ENCODE peak calls at places on chromosomes 1 and 21, in four cellular contexts. S is SK-N-SH, L is HepG2, C is HCT116. E is an unnamed sample.

GRCh38 chr1:111777301-111777700 is 21.6 kb downstream of the DDX20 start:
- DNase-seq in S (no peak), L (no peak), C (no peak), E (no peak)

GRCh38 chr1:158013840-158014520 is 20.5 kb downstream of the KIRREL1 start:
- DNase-seq in S (no peak), L (no peak), C (no peak), E (no peak)

GRCh38 chr1:1075148-1075935 is 1.2 kb upstream of the RNF223 start:
- DNase-seq in S (peak), L (no peak), C (no peak), E (peak)

GRCh38 chr1:219568728-219569127 is 44.2 kb downstream of the ZC3H11B start:
- DNase-seq in S (no peak), L (no peak), C (no peak), E (no peak)

GRCh38 chr1:104064391-104064790 is 314.7 kb downstream of the AMY1C start:
- DNase-seq in S (no peak), L (no peak), C (no peak), E (no peak)

GRCh38 chr1:57350619-57351018 is 73.2 kb downstream of the DAB1 start:
- DNase-seq in S (no peak), L (no peak), C (no peak), E (no peak)

GRCh38 chr1:82483146-82483545 is 682.4 kb downstream of the ADGRL2 start:
- DNase-seq in S (no peak), L (no peak), C (no peak), E (no peak)

GRCh38 chr1:168110896-168111545 is 25.7 kb downstream of the GPR161 start:
- DNase-seq in S (no peak), L (no peak), C (peak), E (no peak)

GRCh38 chr1:161342836-161343235 is 24.8 kb downstream of the CFAP126 start:
- DNase-seq in S (no peak), L (no peak), C (no peak), E (no peak)

GRCh38 chr1:231055271-231055670 is 15.2 kb upstream of the FAM89A start:
- DNase-seq in S (no peak), L (no peak), C (no peak), E (no peak)

GRCh38 chr1:2248854-2249558 is 20.9 kb downstream of the SKI start:
- DNase-seq in S (no peak), L (no peak), C (no peak), E (no peak)

GRCh38 chr21:33541756-33542639 is at the start of gene GART:
- DNase-seq in S (peak), L (peak), C (peak), E (peak)

GRCh38 chr1:12745992-12746323 is at the start of gene CFAP107:
- DNase-seq in S (no peak), L (no peak), C (no peak), E (no peak)
- TF ChIP-seq ELF1 in S (no peak), L (no peak), C (no peak), E (no peak)

GRCh38 chr1:174262747-174263241 is 103.5 kb downstream of the RABGAP1L start:
- DNase-seq in S (peak), L (peak), C (peak), E (peak)
- TF ChIP-seq ELF1 in S (no peak), L (no peak), C (no peak), E (no peak)

DNA sequence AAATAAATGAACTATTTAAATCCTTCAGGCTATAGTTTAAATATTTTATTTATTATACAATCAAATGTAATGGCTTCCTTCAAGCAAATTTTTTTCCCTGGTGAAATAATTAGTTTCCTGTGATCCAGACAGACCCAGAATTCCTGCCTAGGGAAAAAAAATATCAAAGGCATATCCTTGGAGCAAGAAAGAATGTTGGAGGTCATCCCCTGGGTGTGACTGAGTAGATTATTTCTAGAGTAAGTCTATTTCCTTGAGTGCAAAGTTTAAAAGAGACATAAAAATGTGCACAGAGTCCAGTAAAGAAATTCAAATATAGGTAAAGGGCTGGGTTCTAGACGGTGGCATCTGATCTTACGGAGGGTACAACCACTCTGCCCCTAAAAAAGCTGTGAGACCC is 32.2 kb upstream of the SAMD13 start:
- DNase-seq in S (no peak), L (no peak), C (no peak), E (no peak)
- TF ChIP-seq ELF1 in S (no peak), L (no peak), C (no peak), E (no peak)

GRCh38 chr1:154148787-154149186 is 6.1 kb downstream of the NUP210L start:
- DNase-seq in S (no peak), L (no peak), C (no peak), E (no peak)
- TF ChIP-seq ELF1 in S (no peak), L (no peak), C (no peak), E (no peak)

DNA sequence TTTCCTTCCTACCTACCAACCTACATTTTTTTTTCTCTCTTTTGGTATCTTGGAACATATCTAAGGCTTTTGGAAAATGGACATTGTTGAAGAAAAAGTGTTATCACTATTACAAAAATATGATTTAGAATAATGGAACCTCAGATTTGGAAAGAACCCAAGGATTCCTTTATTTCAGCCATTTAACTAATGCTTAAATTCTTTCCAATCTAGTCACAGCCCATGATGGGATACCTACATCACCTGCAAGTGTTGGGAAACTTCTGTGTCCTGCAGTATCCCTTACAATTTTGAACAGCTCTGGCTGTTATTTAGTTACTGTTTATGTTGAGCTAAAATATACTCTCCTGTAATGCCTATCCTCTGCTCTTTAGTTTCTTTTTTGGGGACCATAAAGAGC is 22.3 kb upstream of the APOBEC4 start:
- DNase-seq in S (no peak), L (no peak), C (no peak), E (no peak)
- TF ChIP-seq ELF1 in S (no peak), L (no peak), C (no peak), E (no peak)

GRCh38 chr1:109821221-109821669 is 57.5 kb upstream of the EPS8L3 start:
- DNase-seq in S (no peak), L (no peak), C (no peak), E (no peak)
- TF ChIP-seq ELF1 in S (no peak), L (no peak), C (no peak), E (no peak)

E was measured in K562.